ENCODE peak calls at places on chromosomes 5 and 9, in eight cellular contexts. H, U, V, T, K, X, D and O are unnamed samples. For H3K9me3, the result is how much of the 10 kb centered on the place peaks cover.

GRCh38 chr5:139275536-139276297 is 17.8 kb upstream of the MATR3 start:
- DNase-seq in U (no peak), D (no peak), X (peak), T (no peak), K (no peak), H (no peak), V (no peak), O (no peak)

GRCh38 chr5:134228624-134229023 is 2.8 kb upstream of the PPP2CA start:
- DNase-seq in V (no peak), T (no peak), D (no peak), X (no peak), H (no peak), U (no peak), K (no peak), O (no peak)

GRCh38 chr5:144104086-144104485 is 66.4 kb downstream of the YIPF5 start:
- DNase-seq in V (no peak), X (no peak), T (no peak), H (no peak), D (no peak), K (no peak), U (no peak), O (no peak)

GRCh38 chr5:10528056-10528816 is 35.6 kb upstream of the ANKRD33B start:
- DNase-seq in T (no peak), U (peak), V (no peak), D (no peak), X (no peak), H (no peak), K (peak), O (no peak)

GRCh38 chr5:122500245-122501086 is 188.4 kb downstream of the SNCAIP start:
- DNase-seq in K (peak), X (no peak), V (peak), T (peak), H (no peak), D (no peak), U (peak), O (no peak)

GRCh38 chr9:29397148-29397547 is 1823.9 kb upstream of the C9orf72 start:
- DNase-seq in K (no peak), T (no peak), X (no peak), V (no peak), H (no peak), D (no peak), U (no peak), O (no peak)

GRCh38 chr9:78029601-78030552 is 1.7 kb downstream of the GNAQ start:
- DNase-seq in V (peak), T (no peak), D (no peak), H (no peak), K (peak), U (peak), X (peak), O (no peak)

GRCh38 chr9:7977586-7977985 is 178.0 kb upstream of the DMAC1 start:
- DNase-seq in X (no peak), D (no peak), H (no peak), V (no peak), T (no peak), U (no peak), K (no peak), O (no peak)

GRCh38 chr9:96491079-96491879 is 41.3 kb downstream of the HABP4 start:
- DNase-seq in H (no peak), D (no peak), T (no peak), U (no peak), X (no peak), V (no peak), K (peak), O (no peak)

GRCh38 chr5:175535781-175536180 is 57.4 kb downstream of the SFXN1 start:
- DNase-seq in V (no peak), H (no peak), T (no peak), U (no peak), D (no peak), K (no peak), X (no peak), O (no peak)

GRCh38 chr5:80569961-80570786 is at the start of gene ANKRD34B:
- DNase-seq in X (no peak), H (no peak), V (peak), T (no peak), U (peak), D (no peak), K (no peak), O (no peak)

GRCh38 chr5:56078675-56079500 is 84.1 kb upstream of the IL6ST start:
- DNase-seq in V (peak), D (no peak), T (no peak), H (no peak), X (peak), K (peak), U (peak), O (no peak)

GRCh38 chr9:81596671-81597426 is 92.5 kb downstream of the TLE1 start:
- DNase-seq in H (no peak), T (no peak), X (no peak), U (no peak), V (no peak), D (no peak), K (no peak), O (no peak)

GRCh38 chr9:106916491-106917235 is 53.7 kb downstream of the ZNF462 start:
- DNase-seq in H (no peak), V (peak), U (peak), K (peak), X (peak), D (peak), T (no peak), O (no peak)

GRCh38 chr5:116374434-116374852 is 200.2 kb downstream of the SEMA6A start:
- DNase-seq in H (no peak), D (no peak), U (no peak), K (no peak), V (no peak), T (no peak), X (no peak), O (no peak)

GRCh38 chr5:125412561-125413535 is 666.4 kb upstream of the ZNF608 start:
- DNase-seq in T (peak), K (peak), U (peak), D (peak), V (peak), H (no peak), X (peak), O (no peak)

GRCh38 chr5:42950466-42951168 is 89.5 kb downstream of the ANXA2R start:
- DNase-seq in H (peak), D (peak), U (peak), V (peak), K (peak), T (peak), X (peak), O (peak)

GRCh38 chr9:29769019-29769418 is 2195.7 kb upstream of the C9orf72 start:
- DNase-seq in H (no peak), U (no peak), X (no peak), T (no peak), D (no peak), K (no peak), V (no peak), O (no peak)

GRCh38 chr5:56588636-56589485 is 226.5 kb upstream of the MAP3K1 start:
- DNase-seq in D (peak), T (peak), H (peak), K (no peak), X (peak), U (peak), V (peak), O (peak)

GRCh38 chr5:73464016-73464745 is 15.6 kb upstream of the FOXD1 start:
- DNase-seq in U (peak), D (no peak), K (peak), H (no peak), T (no peak), X (no peak), V (peak), O (no peak)

GRCh38 chr9:91949946-91950664 is at the start of gene ROR2:
- DNase-seq in K (peak), D (peak), T (peak), V (peak), U (peak), X (peak), H (no peak), O (no peak)

GRCh38 chr9:133390713-133391112 is 14.5 kb downstream of the STKLD1 start:
- DNase-seq in U (no peak), D (no peak), T (no peak), V (no peak), H (no peak), X (no peak), K (no peak), O (no peak)

GRCh38 chr9:129482521-129483466 is 138.1 kb downstream of the C9orf50 start:
- DNase-seq in X (peak), K (peak), V (peak), U (peak), T (no peak), H (no peak), D (peak), O (no peak)

GRCh38 chr5:14202462-14202861 is 59.3 kb downstream of the TRIO start:
- DNase-seq in U (peak), T (no peak), X (peak), K (no peak), D (no peak), H (no peak), V (no peak), O (no peak)

GRCh38 chr9:125764198-125764597 is 17.0 kb downstream of the PBX3 start:
- DNase-seq in K (no peak), U (no peak), X (no peak), D (no peak), V (no peak), T (no peak), H (no peak), O (no peak)

GRCh38 chr5:124948062-124948753 is 201.8 kb upstream of the ZNF608 start:
- DNase-seq in U (no peak), T (no peak), D (no peak), K (no peak), H (no peak), X (no peak), V (no peak), O (no peak)

GRCh38 chr5:116859666-116860320 is 285.2 kb upstream of the SEMA6A start:
- DNase-seq in T (no peak), D (no peak), V (no peak), K (peak), X (no peak), H (no peak), U (no peak), O (no peak)

GRCh38 chr9:127867356-127868277 is 9.9 kb downstream of the AK1 start:
- DNase-seq in D (peak), H (no peak), V (no peak), K (no peak), U (no peak), X (no peak), T (no peak), O (no peak)

GRCh38 chr9:116494815-116495634 is 192.1 kb upstream of the TRIM32 start:
- DNase-seq in V (no peak), K (no peak), T (peak), D (no peak), H (no peak), U (peak), X (peak), O (no peak)

GRCh38 chr5:2306711-2307110 is 424.0 kb upstream of the IRX4 start:
- DNase-seq in T (no peak), U (no peak), D (no peak), K (no peak), X (no peak), V (no peak), H (no peak), O (no peak)
- H3K9me3 ChIP-seq in T (under half), U (under half), D (under half), K (under half), X (under half), V (under half), H (under half), O (under half)

DNA sequence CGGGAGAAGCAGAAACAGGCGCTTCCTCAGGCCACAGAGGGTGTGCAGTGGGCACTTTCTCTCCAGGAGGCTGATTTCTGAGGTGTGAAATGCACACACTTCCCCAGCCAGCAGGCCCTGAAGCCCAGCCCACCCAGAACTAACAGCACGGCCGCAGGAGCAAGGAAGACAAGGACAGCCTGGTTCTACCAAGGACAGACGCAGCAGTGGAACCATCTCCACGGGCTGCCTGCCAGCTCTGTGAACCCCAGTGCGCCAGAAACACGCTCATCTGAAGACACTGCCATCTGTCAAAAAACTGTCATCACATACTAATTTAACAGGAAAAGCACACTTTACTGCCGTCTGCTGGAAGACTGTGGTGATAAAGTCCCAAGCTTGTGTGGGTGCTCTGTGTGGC is 40.7 kb downstream of the MAPK9 start:
- DNase-seq in T (no peak), V (no peak), H (no peak), D (no peak), U (no peak), X (no peak), K (no peak), O (no peak)
- H3K9me3 ChIP-seq in T (under half), V (half or more), H (half or more), D (under half), U (under half), X (under half), K (under half), O (half or more)

GRCh38 chr9:137951107-137951506 is 73.5 kb downstream of the CACNA1B start:
- DNase-seq in H (no peak), X (no peak), D (no peak), U (no peak), T (no peak), V (no peak), K (no peak), O (no peak)

GRCh38 chr9:137945581-137945980 is 68.0 kb downstream of the CACNA1B start:
- DNase-seq in K (peak), U (no peak), D (no peak), T (peak), V (no peak), H (no peak), X (no peak), O (no peak)

GRCh38 chr9:137949260-137949659 is 71.7 kb downstream of the CACNA1B start:
- DNase-seq in D (no peak), V (no peak), U (no peak), T (no peak), K (no peak), X (no peak), H (no peak), O (no peak)

GRCh38 chr9:137947012-137947411 is 69.4 kb downstream of the CACNA1B start:
- DNase-seq in H (no peak), D (no peak), V (no peak), T (no peak), K (no peak), X (no peak), U (no peak), O (no peak)

GRCh38 chr9:137948642-137949041 is 71.1 kb downstream of the CACNA1B start:
- DNase-seq in D (no peak), V (no peak), K (no peak), U (no peak), X (no peak), T (no peak), H (no peak), O (no peak)
- H3K9me3 ChIP-seq in D (under half), V (under half), K (under half), U (under half), X (under half), T (under half), H (under half), O (under half)

GRCh38 chr5:58716713-58717112 is 133.8 kb downstream of the RAB3C start:
- DNase-seq in K (no peak), H (no peak), V (no peak), X (no peak), D (no peak), T (no peak), U (no peak), O (no peak)
- H3K9me3 ChIP-seq in K (under half), H (under half), V (under half), X (under half), D (under half), T (under half), U (under half), O (under half)

GRCh38 chr5:179128976-179129375 is 68.8 kb downstream of the ZNF354C start:
- DNase-seq in U (no peak), K (no peak), D (peak), T (no peak), V (no peak), H (no peak), X (no peak), O (no peak)

GRCh38 chr5:179129607-179130071 is 69.5 kb downstream of the ZNF354C start:
- DNase-seq in U (no peak), T (no peak), V (no peak), X (no peak), K (no peak), H (no peak), D (peak), O (no peak)

GRCh38 chr5:179127136-179128040 is 67.2 kb downstream of the ZNF354C start:
- DNase-seq in K (no peak), D (peak), T (no peak), V (no peak), U (no peak), X (no peak), H (no peak), O (no peak)

GRCh38 chr5:179126506-179126991 is 66.4 kb downstream of the ZNF354C start:
- DNase-seq in K (no peak), X (no peak), D (peak), V (no peak), T (no peak), H (no peak), U (no peak), O (no peak)

DNA sequence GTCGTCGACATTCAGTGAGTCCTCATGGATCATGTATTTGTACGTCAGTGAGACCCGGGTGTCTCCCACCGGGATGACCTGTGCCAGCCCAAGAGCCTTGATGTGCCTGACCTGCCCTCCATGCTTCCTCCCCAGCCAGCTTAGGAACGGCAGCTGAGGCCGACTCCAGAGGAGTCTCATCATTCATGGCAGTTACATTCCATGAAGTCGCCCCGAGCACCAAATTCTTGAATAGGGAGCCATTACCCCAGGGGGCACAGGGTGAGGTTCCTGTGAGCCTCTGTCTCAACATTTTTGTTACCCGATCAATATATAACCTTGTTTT is 67.8 kb downstream of the ZNF354C start:
- DNase-seq in V (no peak), H (no peak), U (no peak), X (no peak), K (no peak), D (peak), T (no peak), O (no peak)
- H3K9me3 ChIP-seq in V (under half), H (under half), U (under half), X (under half), K (under half), D (under half), T (under half), O (under half)

DNA sequence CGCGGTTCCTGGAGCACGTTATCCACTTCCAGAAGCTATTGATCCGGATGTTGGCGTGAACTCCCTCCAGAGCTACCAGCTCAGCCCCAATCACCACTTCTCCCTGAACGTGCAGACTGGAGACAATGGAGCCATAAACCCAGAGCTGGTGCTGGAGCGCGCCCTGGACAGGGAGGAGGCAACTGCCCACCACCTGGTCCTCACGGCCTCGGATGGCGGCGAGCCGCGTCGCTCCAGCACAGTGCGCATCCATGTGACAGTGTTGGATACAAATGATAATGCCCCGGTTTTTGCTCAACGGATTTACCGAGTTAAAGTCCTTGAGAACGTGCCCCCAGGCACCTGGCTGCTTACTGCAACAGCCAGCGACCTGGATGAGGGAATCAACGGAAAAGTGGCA is 809 bp downstream of the PCDHGA9 start:
- DNase-seq in D (no peak), X (no peak), T (no peak), H (no peak), U (no peak), K (no peak), V (no peak), O (no peak)
- H3K9me3 ChIP-seq in D (under half), X (half or more), T (under half), H (under half), U (under half), K (under half), V (under half), O (half or more)

DNA sequence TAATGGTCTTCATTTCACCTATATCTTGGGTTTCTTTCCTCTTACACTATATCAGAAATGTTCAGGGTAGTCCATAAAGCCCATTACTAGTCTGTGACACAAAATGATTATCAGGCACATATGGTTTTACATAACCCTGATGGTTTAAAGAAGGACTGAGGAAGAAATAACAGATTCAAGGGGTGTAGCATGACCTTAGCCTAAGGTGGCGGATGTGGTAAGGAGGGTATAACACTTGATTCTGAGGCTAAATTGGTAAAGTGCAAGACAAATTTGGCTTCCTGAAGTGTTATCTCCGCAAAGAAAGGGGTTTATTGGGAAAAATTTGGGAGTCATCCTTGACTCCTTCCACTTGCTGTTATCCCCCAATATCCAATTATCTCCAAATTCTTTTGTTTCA is 388.2 kb upstream of the RPS23 start:
- DNase-seq in X (no peak), U (no peak), K (no peak), H (no peak), V (no peak), T (no peak), D (no peak), O (no peak)
- H3K9me3 ChIP-seq in X (under half), U (under half), K (under half), H (under half), V (under half), T (under half), D (under half), O (under half)